ENCODE peak calls at places on chromosome 6, in eight cellular contexts. M is COR-L47, C is GM18507, Z is endothelial cell, S is lung, O is thoracic aorta, F is cardiac fibroblast, V is RPMI7951. Q is an unnamed sample.

GRCh38 chr6:32945106-32945761 is 4.4 kb upstream of the HLA-DMB start:
- DNase-seq in M (no peak), C (no peak), Z (no peak), S (no peak), O (no peak), F (no peak), V (no peak), Q (no peak)

GRCh38 chr6:156509496-156509895 is 267.7 kb upstream of the ARID1B start:
- DNase-seq in M (no peak), C (no peak), Z (no peak), S (no peak), O (no peak), F (no peak), V (no peak), Q (no peak)

GRCh38 chr6:106692112-106692822 is 62.9 kb downstream of the QRSL1 start:
- DNase-seq in M (no peak), C (no peak), Z (no peak), S (no peak), O (no peak), F (peak), V (peak), Q (peak)

GRCh38 chr6:168035661-168036616 is 38.5 kb downstream of the KIF25 start:
- DNase-seq in M (no peak), C (no peak), Z (no peak), S (no peak), O (no peak), F (peak), V (peak), Q (no peak)

GRCh38 chr6:148750826-148751225 is 4.0 kb downstream of the UST start:
- DNase-seq in M (no peak), C (no peak), Z (no peak), S (no peak), O (no peak), F (peak), V (no peak), Q (no peak)

GRCh38 chr6:35140991-35141720 is at the start of gene TCP11:
- DNase-seq in M (no peak), C (no peak), Z (no peak), S (no peak), O (no peak), F (no peak), V (no peak), Q (peak)

GRCh38 chr6:25388776-25389175 is 109.6 kb downstream of the CARMIL1 start:
- DNase-seq in M (no peak), C (no peak), Z (no peak), S (no peak), O (no peak), F (no peak), V (peak), Q (no peak)

GRCh38 chr6:71367763-71368162 is 79.2 kb downstream of the OGFRL1 start:
- DNase-seq in M (no peak), C (no peak), Z (no peak), S (no peak), O (no peak), F (no peak), V (no peak), Q (no peak)

GRCh38 chr6:127069659-127070279 is 48.7 kb upstream of the RSPO3 start:
- DNase-seq in M (peak), C (no peak), Z (no peak), S (no peak), O (no peak), F (peak), V (peak), Q (no peak)

GRCh38 chr6:33313105-33313708 is 671 bp downstream of the TAPBP start:
- DNase-seq in M (peak), C (no peak), Z (peak), S (no peak), O (no peak), F (peak), V (peak), Q (peak)

GRCh38 chr6:87378947-87379346 is 28.8 kb upstream of the CFAP206 start:
- DNase-seq in M (no peak), C (no peak), Z (no peak), S (no peak), O (no peak), F (no peak), V (no peak), Q (no peak)

GRCh38 chr6:95091823-95092436 is 485.4 kb upstream of the MANEA start:
- DNase-seq in M (peak), C (no peak), Z (no peak), S (no peak), O (no peak), F (peak), V (peak), Q (no peak)

GRCh38 chr6:150033197-150033771 is 8.0 kb upstream of the RAET1L start:
- DNase-seq in M (no peak), C (no peak), Z (no peak), S (no peak), O (no peak), F (no peak), V (no peak), Q (no peak)

GRCh38 chr6:20706293-20707165 is 172.3 kb downstream of the CDKAL1 start:
- DNase-seq in M (peak), C (no peak), Z (no peak), S (no peak), O (no peak), F (no peak), V (peak), Q (no peak)

GRCh38 chr6:100379386-100379785 is 85.3 kb downstream of the SIM1 start:
- DNase-seq in M (no peak), C (no peak), Z (no peak), S (no peak), O (no peak), F (no peak), V (no peak), Q (no peak)

GRCh38 chr6:142871910-142872331 is 73.1 kb downstream of the HIVEP2 start:
- DNase-seq in M (no peak), C (no peak), Z (no peak), S (no peak), O (no peak), F (peak), V (peak), Q (no peak)

GRCh38 chr6:166775180-166775922 is 148.3 kb upstream of the RPS6KA2 start:
- DNase-seq in M (no peak), C (peak), Z (peak), S (peak), O (no peak), F (peak), V (peak), Q (peak)

GRCh38 chr6:138795809-138796469 is at the start of gene ECT2L:
- DNase-seq in M (peak), C (no peak), Z (peak), S (peak), O (no peak), F (peak), V (peak), Q (peak)